ENCODE peak calls at places on chromosomes 4 and X, in seven cellular contexts. F is HepG2, R is neuronal stem cell, S is heart left ventricle, W is spleen, M is upper lobe of right lung, T is tibial artery. B is an unnamed sample.

GRCh38 chr4:85107553-85107952 is 141.1 kb upstream of the WDFY3 start:
- DNase-seq in T (no peak), S (no peak), F (no peak), R (no peak), M (no peak), W (no peak), B (no peak)

GRCh38 chr4:15003441-15003890 is 1.2 kb downstream of the CPEB2 start:
- DNase-seq in T (peak), R (peak), F (no peak), W (peak), M (peak), S (peak), B (no peak)

GRCh38 chr4:1638272-1638598 is 45.9 kb downstream of the FAM53A start:
- DNase-seq in S (no peak), W (no peak), R (no peak), T (no peak), M (no peak), F (no peak), B (no peak)

GRCh38 chrX:150508461-150509367 is 59.7 kb upstream of the MTM1 start:
- DNase-seq in R (no peak), S (peak), M (peak), T (peak), F (no peak), W (no peak), B (no peak)

GRCh38 chr4:74738756-74739155 is 55.6 kb downstream of the BTC start:
- DNase-seq in S (no peak), R (no peak), F (no peak), T (no peak), M (no peak), W (no peak), B (no peak)

GRCh38 chr4:81905966-81906365 is 434.3 kb upstream of the RASGEF1B start:
- DNase-seq in M (no peak), T (no peak), R (no peak), F (peak), S (no peak), W (no peak), B (no peak)

GRCh38 chr4:44415251-44415650 is 33.4 kb downstream of the KCTD8 start:
- DNase-seq in F (no peak), M (no peak), W (no peak), S (no peak), T (no peak), R (no peak), B (no peak)

GRCh38 chr4:7067523-7068278 is at the start of gene GRPEL1:
- DNase-seq in T (peak), W (peak), F (peak), R (peak), S (peak), M (peak), B (peak)

GRCh38 chr4:25913056-25913850 is 767 bp upstream of the SMIM20 start:
- DNase-seq in S (peak), F (no peak), W (peak), T (peak), R (no peak), M (peak), B (no peak)

GRCh38 chr4:74284074-74284473 is 24.2 kb upstream of the EPGN start:
- DNase-seq in T (no peak), M (no peak), R (no peak), S (no peak), W (no peak), F (no peak), B (no peak)

GRCh38 chr4:48742412-48742811 is 37.7 kb downstream of the FRYL start:
- DNase-seq in R (no peak), T (no peak), W (no peak), F (no peak), M (no peak), S (no peak), B (no peak)

GRCh38 chrX:110172215-110172614 is 145.7 kb downstream of the AMMECR1 start:
- DNase-seq in F (no peak), M (no peak), T (no peak), S (no peak), W (peak), R (no peak), B (no peak)

GRCh38 chr4:59057804-59058203 is 1947.6 kb upstream of the IGFBP7 start:
- DNase-seq in F (peak), T (no peak), S (no peak), R (no peak), W (no peak), M (no peak), B (no peak)

GRCh38 chr4:79281577-79282359 is 44.1 kb downstream of the NAA11 start:
- DNase-seq in M (no peak), R (peak), F (no peak), T (no peak), S (no peak), W (no peak), B (no peak)

GRCh38 chrX:29903365-29903764 is 312.0 kb upstream of the MAGEB2 start:
- DNase-seq in M (no peak), W (no peak), S (no peak), R (no peak), F (no peak), T (no peak), B (no peak)

GRCh38 chrX:28920141-28920540 is 332.9 kb downstream of the IL1RAPL1 start:
- DNase-seq in F (no peak), S (no peak), T (no peak), R (no peak), M (no peak), W (no peak), B (no peak)

GRCh38 chr4:158722291-158722916 is 792 bp downstream of the PPID start:
- DNase-seq in T (no peak), F (peak), S (no peak), R (peak), M (no peak), W (no peak), B (no peak)

GRCh38 chrX:15438332-15438731 is 54.1 kb upstream of the VEGFD start:
- DNase-seq in T (no peak), R (no peak), S (no peak), M (no peak), F (no peak), W (no peak), B (no peak)

GRCh38 chr4:73341454-73341853 is 62.6 kb upstream of the ALB start:
- DNase-seq in F (peak), W (no peak), M (no peak), R (peak), S (no peak), T (no peak), B (no peak)

GRCh38 chrX:37818031-37818430 is 29.3 kb downstream of the DYNLT3 start:
- DNase-seq in S (no peak), M (no peak), T (no peak), W (no peak), R (no peak), F (no peak), B (no peak)

GRCh38 chr4:13528823-13529129 is 15.5 kb downstream of the NKX3-2 start:
- DNase-seq in R (no peak), W (no peak), T (no peak), S (no peak), M (no peak), F (no peak), B (no peak)

GRCh38 chrX:41781500-41781899 is 57.5 kb downstream of the GPR82 start:
- DNase-seq in T (no peak), S (no peak), F (peak), R (no peak), M (no peak), W (no peak), B (no peak)

GRCh38 chrX:36986231-36986630 is 21.9 kb upstream of the FAM47C start:
- DNase-seq in F (no peak), S (no peak), W (peak), R (no peak), T (no peak), M (peak), B (no peak)

GRCh38 chr4:6198278-6198677 is 2.1 kb downstream of the JAKMIP1 start:
- DNase-seq in T (peak), R (no peak), S (no peak), F (no peak), M (no peak), W (peak), B (no peak)

GRCh38 chr4:163681208-163681821 is 186.8 kb downstream of the TMA16 start:
- DNase-seq in M (no peak), F (peak), W (no peak), S (no peak), R (peak), T (no peak), B (no peak)

GRCh38 chr4:77358315-77358928 is 201.4 kb downstream of the CCNG2 start:
- DNase-seq in S (peak), F (peak), R (peak), W (no peak), T (no peak), M (no peak), B (no peak)

GRCh38 chr4:45442466-45442865 is 681.4 kb downstream of the GABRG1 start:
- DNase-seq in W (no peak), S (no peak), T (no peak), F (no peak), R (no peak), M (no peak), B (no peak)

GRCh38 chr4:152304220-152304619 is 231.7 kb downstream of the FBXW7 start:
- DNase-seq in F (no peak), W (no peak), M (no peak), R (no peak), S (no peak), T (no peak), B (no peak)

GRCh38 chrX:34884693-34885277 is 57.8 kb upstream of the FAM47B start:
- DNase-seq in F (no peak), R (no peak), T (no peak), S (no peak), W (no peak), M (no peak), B (no peak)

GRCh38 chr4:77433102-77433733 is 172.4 kb upstream of the CXCL13 start:
- DNase-seq in W (no peak), S (peak), M (no peak), R (peak), F (peak), T (no peak), B (no peak)

GRCh38 chrX:19291086-19291485 is 52.6 kb upstream of the PDHA1 start:
- DNase-seq in F (no peak), S (no peak), M (no peak), R (no peak), T (no peak), W (no peak), B (no peak)

GRCh38 chrX:153645921-153646481 is 1.0 kb upstream of the DUSP9 start:
- DNase-seq in F (peak), M (no peak), W (peak), S (no peak), T (no peak), R (no peak), B (no peak)

DNA sequence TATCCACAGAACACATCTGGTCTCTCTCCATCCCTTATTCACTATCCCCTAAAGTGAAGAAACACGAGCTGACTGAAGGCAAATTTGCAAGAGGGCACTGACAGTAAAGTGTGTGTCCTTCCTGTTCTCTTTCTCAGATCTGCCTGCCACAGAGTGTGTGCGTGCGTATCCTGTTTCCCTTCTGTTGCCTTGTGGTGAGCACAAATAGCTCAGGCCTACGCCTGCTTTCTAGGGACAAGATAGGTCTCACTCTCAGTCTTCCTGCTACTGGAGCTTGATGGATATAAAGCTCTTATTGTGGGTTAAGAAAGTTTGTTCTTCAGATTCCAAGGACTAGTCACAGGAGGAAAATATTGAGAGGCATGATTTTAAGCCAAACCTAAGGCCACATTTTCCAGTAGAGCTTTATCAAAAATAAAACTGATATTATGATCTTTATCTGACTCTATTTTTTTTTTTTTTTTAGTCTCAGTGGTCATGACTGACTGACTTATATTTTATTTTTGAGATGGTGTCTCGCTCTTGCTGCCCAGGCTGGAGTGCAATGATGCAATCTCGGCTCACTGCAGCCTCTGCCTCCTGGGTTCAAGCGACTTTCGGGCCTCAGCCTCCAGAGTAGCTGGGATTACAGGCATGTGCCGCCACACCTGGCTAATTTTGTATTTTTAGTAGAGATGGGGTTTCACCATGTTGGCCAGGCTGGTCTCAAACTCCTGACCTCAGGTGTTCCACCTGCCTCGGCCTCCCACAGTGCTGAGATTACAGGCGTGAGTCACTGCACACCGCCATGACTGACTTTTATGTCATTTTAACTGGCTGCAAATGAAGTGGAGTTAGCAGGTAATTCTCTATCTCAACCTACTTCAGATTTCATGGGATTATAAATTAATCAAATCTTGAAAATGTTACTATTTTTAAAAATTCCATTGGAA is 140.3 kb upstream of the SH3RF1 start:
- DNase-seq in S (peak), M (no peak), W (no peak), R (peak), T (peak), F (no peak), B (no peak)
- H3K27ac ChIP-seq in S (no peak), M (no peak), W (peak), R (no peak), T (no peak), F (no peak), B (no peak)

DNA sequence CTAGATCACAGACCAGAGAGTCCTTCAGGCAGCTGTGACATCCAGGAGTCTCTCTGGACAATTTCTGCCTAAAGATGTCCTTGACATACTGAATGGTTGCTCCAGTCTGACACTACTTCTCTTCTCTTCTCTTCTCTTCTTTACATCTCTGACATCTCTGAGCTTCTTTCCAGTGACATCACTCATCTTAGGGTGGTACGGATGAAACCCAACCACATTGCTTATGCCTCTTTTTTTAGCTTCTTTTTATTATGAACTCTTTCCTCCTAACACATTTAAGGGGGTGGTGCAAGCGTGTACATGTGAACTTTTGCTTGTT is 39.4 kb upstream of the IRF2 start:
- DNase-seq in M (no peak), S (no peak), T (no peak), R (no peak), F (no peak), W (no peak), B (no peak)
- H3K27ac ChIP-seq in M (no peak), S (no peak), T (peak), R (no peak), F (no peak), W (peak), B (peak)

DNA sequence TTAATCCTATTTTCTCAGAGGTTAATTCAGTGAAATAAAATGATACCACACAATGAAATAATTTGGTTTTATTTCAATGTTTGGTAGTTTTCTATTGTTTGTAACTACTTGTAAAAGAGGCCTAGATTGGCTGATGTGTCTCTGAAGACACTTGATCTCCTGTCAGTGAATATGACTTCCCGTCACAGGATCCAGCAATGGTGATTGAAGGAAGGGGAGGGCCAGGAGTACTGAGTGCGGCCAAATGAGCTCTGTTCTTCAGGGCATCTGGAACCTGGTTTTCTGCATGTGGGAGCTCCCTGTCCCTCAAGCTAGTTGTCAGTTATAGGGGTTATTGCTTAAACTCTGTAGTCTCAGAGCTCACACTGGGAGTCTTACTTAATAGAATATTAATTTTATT is 86.5 kb upstream of the OTUD4 start:
- DNase-seq in M (no peak), W (no peak), S (no peak), R (no peak), T (no peak), F (no peak), B (no peak)
- H3K27ac ChIP-seq in M (no peak), W (no peak), S (no peak), R (no peak), T (no peak), F (no peak), B (no peak)

GRCh38 chrX:148316446-148316845 is 184.0 kb upstream of the AFF2 start:
- DNase-seq in T (no peak), F (no peak), M (no peak), R (no peak), W (no peak), S (no peak), B (no peak)

GRCh38 chrX:148309413-148309812 is 191.0 kb upstream of the AFF2 start:
- DNase-seq in R (no peak), M (no peak), W (no peak), T (no peak), S (no peak), F (no peak), B (no peak)

GRCh38 chrX:148310402-148311200 is 189.8 kb upstream of the AFF2 start:
- DNase-seq in F (no peak), S (no peak), T (no peak), M (no peak), R (no peak), W (no peak), B (no peak)

GRCh38 chrX:148311544-148311943 is 188.9 kb upstream of the AFF2 start:
- DNase-seq in F (no peak), S (no peak), W (no peak), R (no peak), T (no peak), M (no peak), B (no peak)
- H3K27ac ChIP-seq in F (no peak), S (no peak), W (no peak), R (no peak), T (no peak), M (no peak), B (no peak)